ENCODE peak calls at places on chromosomes 6 and 20, in eight cellular contexts. One of them, this sample, is unnamed.
A peak's percentile ranks its signal among the peaks of the same experiment; 100 is the strongest.

GRCh38 chr6:2766767-2767314 is 1.6 kb downstream of the WRNIP1 start:
- DNase-seq in prostate gland: no peak
- DNase-seq in K562: no peak
- DNase-seq in stomach: no peak
- DNase-seq in GM12892: no peak
- DNase-seq in GM12878: no peak
- DNase-seq in H1: no peak
- DNase-seq in transverse colon: no peak
- DNase-seq in this sample: no peak

GRCh38 chr6:136117081-136117480 is 133.0 kb downstream of the MTFR2 start:
- DNase-seq in GM12878: no peak
- DNase-seq in transverse colon: no peak
- DNase-seq in H1: no peak
- DNase-seq in GM12892: no peak
- DNase-seq in stomach: no peak
- DNase-seq in K562: no peak
- DNase-seq in prostate gland: no peak
- DNase-seq in this sample: no peak

GRCh38 chr20:18223399-18223798 is 64.9 kb upstream of the ZNF133 start:
- DNase-seq in K562: no peak
- DNase-seq in prostate gland: no peak
- DNase-seq in transverse colon: no peak
- DNase-seq in stomach: no peak
- DNase-seq in GM12892: no peak
- DNase-seq in H1: no peak
- DNase-seq in GM12878: no peak
- DNase-seq in this sample: no peak

GRCh38 chr20:10812738-10813327 is 139.0 kb upstream of the JAG1 start:
- DNase-seq in transverse colon: no peak
- DNase-seq in prostate gland: no peak
- DNase-seq in K562: no peak
- DNase-seq in GM12892: no peak
- DNase-seq in GM12878: no peak
- DNase-seq in H1: no peak
- DNase-seq in stomach: no peak
- DNase-seq in this sample: peak; percentile 10

GRCh38 chr6:75460636-75461035 is 33.0 kb downstream of the FILIP1 start:
- DNase-seq in K562: no peak
- DNase-seq in H1: no peak
- DNase-seq in GM12892: no peak
- DNase-seq in transverse colon: no peak
- DNase-seq in stomach: no peak
- DNase-seq in prostate gland: no peak
- DNase-seq in GM12878: no peak
- DNase-seq in this sample: no peak

GRCh38 chr6:1592852-1593251 is 16.9 kb upstream of the FOXC1 start:
- DNase-seq in GM12892: no peak
- DNase-seq in K562: no peak
- DNase-seq in GM12878: no peak
- DNase-seq in prostate gland: no peak
- DNase-seq in transverse colon: no peak
- DNase-seq in H1: peak; percentile 13
- DNase-seq in stomach: no peak
- DNase-seq in this sample: no peak

GRCh38 chr6:5599112-5599511 is 337.8 kb downstream of the FARS2 start:
- DNase-seq in H1: no peak
- DNase-seq in transverse colon: no peak
- DNase-seq in K562: no peak
- DNase-seq in GM12892: no peak
- DNase-seq in GM12878: no peak
- DNase-seq in stomach: no peak
- DNase-seq in prostate gland: no peak
- DNase-seq in this sample: no peak

GRCh38 chr6:149438855-149439254 is 38.8 kb downstream of the SUMO4 start:
- DNase-seq in GM12878: no peak
- DNase-seq in H1: no peak
- DNase-seq in stomach: no peak
- DNase-seq in K562: no peak
- DNase-seq in prostate gland: no peak
- DNase-seq in transverse colon: no peak
- DNase-seq in GM12892: no peak
- DNase-seq in this sample: no peak

GRCh38 chr6:87920245-87920644 is 127.4 kb upstream of the SPACA1 start:
- DNase-seq in H1: no peak
- DNase-seq in GM12892: no peak
- DNase-seq in transverse colon: no peak
- DNase-seq in K562: no peak
- DNase-seq in GM12878: no peak
- DNase-seq in stomach: no peak
- DNase-seq in prostate gland: no peak
- DNase-seq in this sample: no peak

GRCh38 chr6:143337201-143337949 is 113.1 kb downstream of the ADAT2 start:
- DNase-seq in H1: peak; percentile 98
- DNase-seq in prostate gland: no peak
- DNase-seq in stomach: peak; percentile 30
- DNase-seq in GM12878: no peak
- DNase-seq in K562: peak; percentile 49
- DNase-seq in transverse colon: peak; percentile 15
- DNase-seq in GM12892: no peak
- DNase-seq in this sample: no peak

GRCh38 chr20:45817652-45818194 is 5.3 kb downstream of the UBE2C start:
- DNase-seq in prostate gland: no peak
- DNase-seq in GM12892: no peak
- DNase-seq in K562: no peak
- DNase-seq in GM12878: no peak
- DNase-seq in H1: no peak
- DNase-seq in transverse colon: no peak
- DNase-seq in stomach: no peak
- DNase-seq in this sample: no peak

GRCh38 chr6:15260099-15260821 is 14.4 kb downstream of the JARID2 start:
- DNase-seq in GM12878: no peak
- DNase-seq in stomach: no peak
- DNase-seq in K562: no peak
- DNase-seq in prostate gland: no peak
- DNase-seq in H1: no peak
- DNase-seq in GM12892: no peak
- DNase-seq in transverse colon: no peak
- DNase-seq in this sample: no peak

GRCh38 chr20:36474563-36474962 is 66.8 kb upstream of the MYL9 start:
- DNase-seq in stomach: no peak
- DNase-seq in GM12878: no peak
- DNase-seq in H1: no peak
- DNase-seq in K562: no peak
- DNase-seq in prostate gland: no peak
- DNase-seq in GM12892: no peak
- DNase-seq in transverse colon: no peak
- DNase-seq in this sample: no peak

DNA sequence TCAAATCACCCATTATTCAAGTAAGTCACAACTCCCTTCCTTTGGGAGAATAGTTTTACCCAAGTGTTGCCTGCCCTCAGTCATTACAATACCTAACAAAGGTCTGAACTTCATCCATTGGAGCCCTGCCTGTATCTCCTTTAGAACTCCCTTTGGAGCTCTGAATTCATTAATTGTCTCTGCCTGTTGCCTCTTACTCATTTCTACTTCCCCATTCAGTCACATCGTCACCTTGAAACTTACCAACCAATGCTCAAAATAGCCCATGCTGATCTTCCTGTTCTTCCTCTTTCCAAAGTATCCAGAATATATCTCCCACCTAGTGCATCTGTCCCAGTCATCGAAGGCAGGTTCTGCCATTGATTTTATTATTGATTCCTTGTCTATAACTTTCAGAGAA is 120.7 kb upstream of the ADGRF1 start:
- DNase-seq in K562: no peak
- DNase-seq in stomach: no peak
- DNase-seq in transverse colon: no peak
- DNase-seq in prostate gland: no peak
- DNase-seq in GM12892: no peak
- DNase-seq in H1: no peak
- DNase-seq in GM12878: peak; percentile 4
- DNase-seq in this sample: no peak
- TF ChIP-seq POLR2AphosphoS5 in K562: no peak
- TF ChIP-seq POLR2AphosphoS5 in stomach: no peak
- TF ChIP-seq POLR2AphosphoS5 in transverse colon: no peak
- TF ChIP-seq POLR2AphosphoS5 in prostate gland: no peak
- TF ChIP-seq POLR2AphosphoS5 in GM12892: no peak
- TF ChIP-seq POLR2AphosphoS5 in H1: no peak
- TF ChIP-seq POLR2AphosphoS5 in GM12878: no peak
- TF ChIP-seq POLR2AphosphoS5 in this sample: no peak

DNA sequence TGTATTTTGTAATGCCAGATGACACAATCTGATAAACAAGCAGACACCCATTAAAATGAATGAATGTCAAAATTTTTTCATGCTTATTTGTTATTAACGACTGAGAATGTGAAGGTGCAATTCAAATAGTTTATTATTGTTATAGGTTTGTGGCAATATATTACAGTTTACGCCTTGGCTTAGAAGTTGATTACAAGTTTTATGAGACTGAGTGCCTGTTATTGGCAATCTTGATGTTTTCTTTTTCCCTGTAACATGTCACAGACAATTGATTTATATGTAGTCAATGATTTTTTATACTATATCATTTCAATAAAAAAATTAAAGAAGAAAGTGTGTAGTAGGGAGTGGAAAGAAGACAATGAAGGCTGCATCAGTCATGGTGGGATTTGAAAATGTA is 144.1 kb upstream of the EEF1E1 start:
- DNase-seq in GM12878: no peak
- DNase-seq in GM12892: no peak
- DNase-seq in prostate gland: no peak
- DNase-seq in stomach: no peak
- DNase-seq in transverse colon: no peak
- DNase-seq in H1: no peak
- DNase-seq in K562: no peak
- DNase-seq in this sample: no peak
- TF ChIP-seq POLR2AphosphoS5 in GM12878: no peak
- TF ChIP-seq POLR2AphosphoS5 in GM12892: no peak
- TF ChIP-seq POLR2AphosphoS5 in prostate gland: no peak
- TF ChIP-seq POLR2AphosphoS5 in stomach: no peak
- TF ChIP-seq POLR2AphosphoS5 in transverse colon: no peak
- TF ChIP-seq POLR2AphosphoS5 in H1: no peak
- TF ChIP-seq POLR2AphosphoS5 in K562: no peak
- TF ChIP-seq POLR2AphosphoS5 in this sample: no peak

GRCh38 chr6:80106418-80107235 is at the start of gene BCKDHB:
- DNase-seq in prostate gland: peak; percentile 98
- DNase-seq in stomach: peak; percentile 98
- DNase-seq in GM12892: peak; percentile 87
- DNase-seq in H1: peak; percentile 96
- DNase-seq in GM12878: peak; percentile 92
- DNase-seq in K562: peak; percentile 98
- DNase-seq in transverse colon: peak; percentile 99
- DNase-seq in this sample: peak; percentile 99

GRCh38 chr6:80104520-80104919 is 2.0 kb upstream of the BCKDHB start:
- DNase-seq in GM12878: no peak
- DNase-seq in K562: no peak
- DNase-seq in stomach: no peak
- DNase-seq in prostate gland: no peak
- DNase-seq in GM12892: no peak
- DNase-seq in H1: no peak
- DNase-seq in transverse colon: no peak
- DNase-seq in this sample: no peak

DNA sequence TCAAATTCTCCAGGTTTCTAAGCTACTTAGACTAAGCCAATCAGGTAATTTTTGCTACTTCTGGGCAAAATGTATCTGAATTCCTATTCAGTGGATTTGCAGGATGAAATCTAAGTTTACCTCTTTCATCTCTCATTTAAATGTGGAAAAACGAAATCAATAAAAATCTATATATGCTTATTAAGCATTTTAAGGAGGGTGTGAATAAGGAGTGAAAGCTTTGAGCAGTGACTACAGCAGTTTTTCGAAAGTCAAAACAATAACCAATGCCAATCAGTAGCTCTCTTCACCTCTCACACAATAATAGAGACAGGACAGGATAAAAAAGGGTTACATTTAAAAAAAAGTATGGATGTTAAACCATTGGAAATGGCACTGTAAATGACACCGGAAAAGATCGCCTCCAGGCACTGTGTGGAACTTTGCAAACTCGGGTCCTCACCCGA is 476 bp upstream of the BCKDHB start:
- DNase-seq in prostate gland: no peak
- DNase-seq in stomach: no peak
- DNase-seq in H1: no peak
- DNase-seq in transverse colon: no peak
- DNase-seq in K562: no peak
- DNase-seq in GM12878: no peak
- DNase-seq in GM12892: no peak
- DNase-seq in this sample: no peak
- TF ChIP-seq POLR2AphosphoS5 in prostate gland: no peak
- TF ChIP-seq POLR2AphosphoS5 in stomach: no peak
- TF ChIP-seq POLR2AphosphoS5 in H1: no peak
- TF ChIP-seq POLR2AphosphoS5 in transverse colon: no peak
- TF ChIP-seq POLR2AphosphoS5 in K562: no peak
- TF ChIP-seq POLR2AphosphoS5 in GM12878: no peak
- TF ChIP-seq POLR2AphosphoS5 in GM12892: no peak
- TF ChIP-seq POLR2AphosphoS5 in this sample: no peak

GRCh38 chr6:32182617-32183016 is 1.4 kb downstream of the AGER start:
- DNase-seq in H1: no peak
- DNase-seq in stomach: no peak
- DNase-seq in K562: no peak
- DNase-seq in GM12892: no peak
- DNase-seq in transverse colon: no peak
- DNase-seq in GM12878: no peak
- DNase-seq in prostate gland: no peak
- DNase-seq in this sample: no peak

GRCh38 chr6:32183030-32183429 is 1.0 kb downstream of the AGER start:
- DNase-seq in prostate gland: no peak
- DNase-seq in GM12892: no peak
- DNase-seq in H1: no peak
- DNase-seq in stomach: no peak
- DNase-seq in K562: no peak
- DNase-seq in transverse colon: no peak
- DNase-seq in GM12878: no peak
- DNase-seq in this sample: no peak

GRCh38 chr6:32181890-32182529 is 2.0 kb downstream of the AGER start:
- DNase-seq in transverse colon: no peak
- DNase-seq in H1: no peak
- DNase-seq in K562: peak; percentile 57
- DNase-seq in GM12878: no peak
- DNase-seq in GM12892: no peak
- DNase-seq in prostate gland: no peak
- DNase-seq in stomach: no peak
- DNase-seq in this sample: no peak

GRCh38 chr6:32183483-32184083 is 470 bp downstream of the AGER start:
- DNase-seq in H1: no peak
- DNase-seq in transverse colon: no peak
- DNase-seq in GM12878: no peak
- DNase-seq in prostate gland: no peak
- DNase-seq in stomach: no peak
- DNase-seq in K562: no peak
- DNase-seq in GM12892: no peak
- DNase-seq in this sample: no peak

DNA sequence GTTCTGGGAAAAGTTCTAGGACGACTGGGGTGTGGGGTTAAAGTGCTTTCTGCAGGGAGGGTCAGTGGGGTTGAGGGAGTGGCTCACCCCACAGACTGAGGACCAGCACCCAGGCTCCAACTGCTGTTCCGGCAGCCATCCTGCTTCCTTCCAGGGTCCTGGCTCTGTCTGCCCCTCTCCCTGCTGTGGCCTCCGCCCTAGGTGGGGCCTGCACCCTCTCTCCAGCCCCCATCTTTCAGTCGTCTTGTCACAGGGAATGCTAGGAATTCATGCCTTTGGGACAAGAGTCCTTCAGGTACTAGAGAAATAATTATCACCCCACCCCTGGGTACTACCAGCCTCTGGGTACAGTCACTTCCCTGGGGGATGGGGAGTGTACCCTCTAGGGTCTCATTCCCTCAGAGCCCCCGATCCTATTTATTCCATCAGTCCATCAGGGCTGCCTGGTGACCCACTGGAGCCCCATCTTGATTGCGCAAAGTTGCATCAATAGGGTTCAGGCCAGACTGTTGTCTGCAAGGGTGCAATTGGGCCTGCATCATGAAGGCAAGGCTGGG is at the start of gene AGER:
- DNase-seq in K562: no peak
- DNase-seq in transverse colon: no peak
- DNase-seq in prostate gland: no peak
- DNase-seq in H1: no peak
- DNase-seq in GM12892: no peak
- DNase-seq in GM12878: no peak
- DNase-seq in stomach: no peak
- DNase-seq in this sample: no peak
- TF ChIP-seq POLR2AphosphoS5 in K562: peak; percentile 59
- TF ChIP-seq POLR2AphosphoS5 in transverse colon: no peak
- TF ChIP-seq POLR2AphosphoS5 in prostate gland: no peak
- TF ChIP-seq POLR2AphosphoS5 in H1: no peak
- TF ChIP-seq POLR2AphosphoS5 in GM12892: peak; percentile 71
- TF ChIP-seq POLR2AphosphoS5 in GM12878: no peak
- TF ChIP-seq POLR2AphosphoS5 in stomach: no peak
- TF ChIP-seq POLR2AphosphoS5 in this sample: no peak

This sample was measured in esophagus muscularis mucosa.